ENCODE peak calls at places on chromosomes 5 and 9, in seven cellular contexts. G is GM23338; Z is GM03348; A is adipocyte; I is EL; R is NCI-H2081; W is activated CD8-positive, alpha-beta T cell treated with anti-CD3 and anti-CD28 coated beads for 36 hours. K is an unnamed sample.

GRCh38 chr5:153543959-153544470 is 53.5 kb downstream of the GRIA1 start:
- DNase-seq in G (no peak), Z (no peak), A (no peak), I (peak; percentile 60), R (no peak), W (no peak), K (no peak)

GRCh38 chr5:58235279-58235678 is 224.6 kb downstream of the PLK2 start:
- DNase-seq in G (no peak), Z (peak; percentile 64), A (peak; percentile 88), I (peak; percentile 8), R (no peak), W (no peak), K (no peak)

GRCh38 chr5:35230043-35230611 is at the start of gene PRLR:
- DNase-seq in G (peak; percentile 54), Z (peak; percentile 60), A (peak; percentile 75), I (peak; percentile 56), R (no peak), W (peak; percentile 2), K (peak; percentile 67)

GRCh38 chr5:19853616-19854240 is 134.3 kb downstream of the CDH18 start:
- DNase-seq in G (no peak), Z (peak; percentile 37), A (peak; percentile 81), I (peak; percentile 95), R (no peak), W (no peak), K (no peak)

GRCh38 chr5:149301744-149302380 is 30.2 kb downstream of the AFAP1L1 start:
- DNase-seq in G (no peak), Z (peak; percentile 62), A (no peak), I (peak; percentile 73), R (no peak), W (no peak), K (no peak)

GRCh38 chr5:166977916-166978434 is 1313.5 kb upstream of the WWC1 start:
- DNase-seq in G (no peak), Z (no peak), A (no peak), I (no peak), R (no peak), W (no peak), K (no peak)

GRCh38 chr9:87516222-87516930 is 18.7 kb downstream of the DAPK1 start:
- DNase-seq in G (no peak), Z (no peak), A (no peak), I (peak; percentile 69), R (no peak), W (no peak), K (no peak)

GRCh38 chr5:32638309-32638708 is 53.0 kb downstream of the SUB1 start:
- DNase-seq in G (peak; percentile 11), Z (no peak), A (no peak), I (no peak), R (no peak), W (no peak), K (peak; percentile 28)

GRCh38 chr5:31717586-31717985 is 78.7 kb downstream of the PDZD2 start:
- DNase-seq in G (no peak), Z (no peak), A (no peak), I (no peak), R (no peak), W (no peak), K (no peak)

GRCh38 chr5:125612356-125613149 is 810.7 kb upstream of the GRAMD2B start:
- DNase-seq in G (no peak), Z (no peak), A (peak; percentile 14), I (no peak), R (peak; percentile 80), W (no peak), K (no peak)

GRCh38 chr5:145984072-145984471 is 47.7 kb downstream of the SH3RF2 start:
- DNase-seq in G (no peak), Z (no peak), A (no peak), I (no peak), R (no peak), W (no peak), K (no peak)

GRCh38 chr9:128114326-128115186 is 13.0 kb downstream of the PTGES2 start:
- DNase-seq in G (no peak), Z (no peak), A (no peak), I (no peak), R (no peak), W (no peak), K (peak; percentile 63)

GRCh38 chr5:149153193-149153750 is 12.0 kb downstream of the ABLIM3 start:
- DNase-seq in G (no peak), Z (no peak), A (no peak), I (no peak), R (no peak), W (no peak), K (no peak)

GRCh38 chr5:132901036-132901435 is 27.6 kb downstream of the LEAP2 start:
- DNase-seq in G (no peak), Z (no peak), A (no peak), I (no peak), R (no peak), W (no peak), K (no peak)

GRCh38 chr5:33537240-33537639 is 96.5 kb downstream of the TARS1 start:
- DNase-seq in G (no peak), Z (no peak), A (no peak), I (no peak), R (no peak), W (no peak), K (no peak)

GRCh38 chr5:56447232-56447631 is 214.1 kb upstream of the ANKRD55 start:
- DNase-seq in G (no peak), Z (no peak), A (peak; percentile 25), I (peak; percentile 56), R (no peak), W (no peak), K (no peak)

GRCh38 chr5:145743396-145744061 is 91.6 kb downstream of the PRELID2 start:
- DNase-seq in G (no peak), Z (no peak), A (no peak), I (peak; percentile 8), R (no peak), W (no peak), K (no peak)

GRCh38 chr5:177473461-177473991 is at the start of gene DBN1:
- DNase-seq in G (peak; percentile 80), Z (peak; percentile 96), A (peak; percentile 87), I (peak; percentile 64), R (peak; percentile 62), W (peak; percentile 54), K (peak; percentile 100)

GRCh38 chr5:124301850-124302249 is 444.6 kb downstream of the ZNF608 start:
- DNase-seq in G (no peak), Z (no peak), A (peak; percentile 69), I (peak; percentile 15), R (no peak), W (no peak), K (no peak)

GRCh38 chr9:70530716-70531115 is 116.3 kb upstream of the KLF9 start:
- DNase-seq in G (no peak), Z (no peak), A (no peak), I (no peak), R (no peak), W (no peak), K (no peak)